ENCODE peak calls at places on chromosomes 2 and 18, in ten cellular contexts. G is activated gamma-delta T cell treated with anti-CD3 and anti-CD28 coated beads, Interleukin-2, amount 50 U/mL, for 16 hours; N is foreskin fibroblast; O is esophagus squamous epithelium; U is effector memory CD8-positive, alpha-beta T cell; D is neural progenitor cell; V is kidney tubule cell; Y is BJ; H is GM10248; W is activated CD4-positive, alpha-beta memory T cell treated with anti-CD3 and anti-CD28 coated beads for 36 hours. S is an unnamed sample.

GRCh38 chr18:63320690-63321265 is 1.2 kb upstream of the BCL2 start:
- DNase-seq in Y (no peak), D (peak), O (peak), W (peak), U (no peak), N (no peak), V (peak), G (no peak), H (peak), S (no peak)

GRCh38 chr2:218833023-218833609 is 1.5 kb upstream of the PRKAG3 start:
- DNase-seq in D (no peak), G (no peak), H (no peak), U (no peak), N (no peak), W (no peak), V (no peak), Y (no peak), O (no peak), S (no peak)

GRCh38 chr2:101823347-101823791 is 125.9 kb downstream of the MAP4K4 start:
- DNase-seq in W (peak), O (peak), N (peak), V (peak), U (peak), H (peak), Y (no peak), D (peak), G (peak), S (no peak)

GRCh38 chr2:33131108-33131507 is 184.4 kb downstream of the LTBP1 start:
- DNase-seq in Y (no peak), N (no peak), O (no peak), H (no peak), W (no peak), D (no peak), V (peak), G (no peak), U (no peak), S (no peak)

GRCh38 chr2:11406492-11407381 is 59.2 kb downstream of the E2F6 start:
- DNase-seq in V (peak), H (no peak), U (no peak), G (no peak), D (no peak), N (peak), W (no peak), O (no peak), Y (peak), S (no peak)

GRCh38 chr2:41932241-41933034 is 115.4 kb upstream of the PKDCC start:
- DNase-seq in N (peak), V (no peak), H (no peak), W (no peak), G (no peak), Y (no peak), U (no peak), D (no peak), O (peak), S (no peak)

GRCh38 chr2:72765997-72766609 is 59.7 kb downstream of the EXOC6B start:
- DNase-seq in V (no peak), Y (no peak), H (no peak), W (no peak), D (no peak), G (no peak), N (no peak), U (no peak), O (no peak), S (no peak)

GRCh38 chr2:179850188-179850587 is 11.2 kb downstream of the ZNF385B start:
- DNase-seq in Y (peak), H (no peak), D (no peak), U (no peak), V (peak), O (no peak), N (peak), G (no peak), W (no peak), S (no peak)

GRCh38 chr18:37430346-37431076 is 135.1 kb downstream of the CELF4 start:
- DNase-seq in N (no peak), U (no peak), Y (no peak), D (peak), H (no peak), O (no peak), W (no peak), V (no peak), G (no peak), S (no peak)

GRCh38 chr18:63440219-63440618 is 17.9 kb upstream of the VPS4B start:
- DNase-seq in D (no peak), Y (no peak), V (peak), H (no peak), W (no peak), U (no peak), G (no peak), O (no peak), N (peak), S (no peak)

GRCh38 chr2:212005077-212005671 is 533.4 kb downstream of the ERBB4 start:
- DNase-seq in V (peak), G (no peak), W (no peak), N (peak), H (peak), Y (no peak), O (no peak), U (no peak), D (peak), S (no peak)

GRCh38 chr2:54772110-54772509 is 48.6 kb downstream of the EML6 start:
- DNase-seq in G (no peak), U (no peak), Y (no peak), H (no peak), N (no peak), W (no peak), O (no peak), V (peak), D (no peak), S (no peak)

GRCh38 chr18:47100214-47100831 is 50.0 kb downstream of the HDHD2 start:
- DNase-seq in G (peak), O (no peak), V (peak), W (peak), H (peak), U (peak), N (peak), D (peak), Y (no peak), S (no peak)

GRCh38 chr2:152354909-152355308 is 19.9 kb downstream of the FMNL2 start:
- DNase-seq in W (no peak), U (no peak), V (no peak), H (no peak), O (no peak), G (no peak), Y (no peak), D (no peak), N (no peak), S (no peak)

GRCh38 chr2:15760232-15760890 is 168.7 kb downstream of the DDX1 start:
- DNase-seq in U (no peak), V (no peak), W (no peak), D (no peak), N (no peak), Y (no peak), G (no peak), O (no peak), H (no peak), S (no peak)

GRCh38 chr2:102620367-102620766 is 1.0 kb downstream of the SLC9A2 start:
- DNase-seq in G (no peak), O (no peak), N (no peak), V (peak), D (no peak), H (no peak), W (no peak), U (no peak), Y (no peak), S (no peak)

GRCh38 chr2:67503066-67503795 is 106.1 kb downstream of the ETAA1 start:
- DNase-seq in V (peak), O (no peak), W (no peak), N (peak), Y (peak), D (no peak), H (no peak), U (no peak), G (no peak), S (peak)

GRCh38 chr18:6269933-6270332 is 144.8 kb downstream of the L3MBTL4 start:
- DNase-seq in D (no peak), H (no peak), G (no peak), W (no peak), N (no peak), Y (no peak), V (no peak), O (no peak), U (no peak), S (no peak)

GRCh38 chr2:204776781-204777559 is 231.7 kb downstream of the PARD3B start:
- DNase-seq in G (no peak), H (no peak), V (no peak), D (no peak), W (no peak), Y (no peak), U (no peak), O (no peak), N (peak), S (no peak)

GRCh38 chr2:99488587-99488998 is 1.2 kb downstream of the REV1 start:
- DNase-seq in H (peak), O (no peak), W (no peak), U (no peak), Y (no peak), G (no peak), N (no peak), D (no peak), V (peak), S (no peak)

GRCh38 chr2:28527196-28527595 is 31.3 kb downstream of the PLB1 start:
- DNase-seq in U (no peak), O (no peak), N (no peak), G (no peak), W (no peak), V (no peak), H (no peak), D (no peak), Y (no peak), S (no peak)

GRCh38 chr2:64204006-64204632 is 59.9 kb upstream of the PELI1 start:
- DNase-seq in W (peak), O (no peak), H (peak), N (no peak), V (peak), D (no peak), U (no peak), G (peak), Y (no peak), S (no peak)

GRCh38 chr2:37887286-37887685 is 37.8 kb upstream of the RMDN2 start:
- DNase-seq in Y (no peak), U (no peak), N (no peak), W (no peak), V (no peak), H (no peak), G (no peak), D (no peak), O (no peak), S (no peak)

GRCh38 chr2:12205086-12205485 is 458.7 kb downstream of the LPIN1 start:
- DNase-seq in Y (no peak), N (no peak), D (no peak), W (no peak), U (no peak), H (no peak), O (no peak), G (no peak), V (no peak), S (no peak)

GRCh38 chr18:34098109-34098508 is 126.6 kb downstream of the NOL4 start:
- DNase-seq in U (no peak), N (no peak), W (no peak), Y (no peak), H (no peak), O (no peak), V (no peak), G (no peak), D (peak), S (no peak)

GRCh38 chr18:47775961-47776360 is 154.5 kb downstream of the SMAD2 start:
- DNase-seq in H (no peak), O (no peak), N (no peak), V (no peak), W (no peak), U (no peak), G (no peak), D (no peak), Y (no peak), S (no peak)

GRCh38 chr2:7744827-7745226 is 827.6 kb downstream of the RNF144A start:
- DNase-seq in H (no peak), G (peak), N (no peak), W (peak), U (peak), D (no peak), O (no peak), Y (no peak), V (no peak), S (no peak)

GRCh38 chr2:69604026-69604678 is 39.4 kb downstream of the AAK1 start:
- DNase-seq in V (peak), O (no peak), Y (no peak), U (no peak), D (no peak), H (no peak), N (no peak), W (no peak), G (no peak), S (no peak)

GRCh38 chr2:74005786-74006185 is 21.1 kb downstream of the TET3 start:
- DNase-seq in O (no peak), V (no peak), D (no peak), G (no peak), W (no peak), U (no peak), Y (no peak), N (no peak), H (no peak), S (no peak)

GRCh38 chr2:71545572-71546274 is 92.4 kb downstream of the DYSF start:
- DNase-seq in V (peak), G (peak), D (peak), N (peak), Y (no peak), W (peak), O (no peak), U (peak), H (peak), S (peak)

GRCh38 chr18:3211236-3211992 is 8.4 kb downstream of the MYOM1 start:
- DNase-seq in O (no peak), Y (no peak), U (no peak), V (peak), H (no peak), D (no peak), W (no peak), G (no peak), N (peak), S (no peak)

GRCh38 chr2:240818543-240819403 is 1.2 kb downstream of the KIF1A start:
- DNase-seq in O (no peak), D (peak), Y (no peak), U (no peak), V (no peak), N (no peak), W (no peak), G (no peak), H (no peak), S (peak)

GRCh38 chr2:64479259-64480198 is 25.6 kb downstream of the LGALSL start:
- DNase-seq in G (no peak), O (no peak), W (no peak), N (no peak), Y (no peak), H (no peak), V (no peak), D (no peak), U (no peak), S (no peak)

GRCh38 chr18:57771183-57771582 is 31.9 kb downstream of the ATP8B1 start:
- DNase-seq in D (no peak), H (no peak), G (no peak), O (no peak), V (peak), N (no peak), U (no peak), W (no peak), Y (no peak), S (no peak)

GRCh38 chr18:79531386-79531785 is 135.7 kb downstream of the NFATC1 start:
- DNase-seq in O (no peak), V (no peak), W (no peak), N (no peak), G (no peak), D (no peak), Y (no peak), H (no peak), U (no peak), S (peak)

GRCh38 chr2:201779996-201780673 is 598 bp downstream of the ALS2 start:
- DNase-seq in V (peak), Y (no peak), D (no peak), W (no peak), O (no peak), N (no peak), H (peak), G (no peak), U (no peak), S (no peak)

GRCh38 chr2:239684271-239684670 is 283.5 kb upstream of the HDAC4 start:
- DNase-seq in H (no peak), G (no peak), O (no peak), V (no peak), U (no peak), Y (no peak), D (no peak), W (no peak), N (no peak), S (no peak)

GRCh38 chr18:49612515-49613033 is 50.7 kb downstream of the LIPG start:
- DNase-seq in D (peak), N (no peak), U (no peak), Y (no peak), V (peak), O (no peak), H (peak), W (no peak), G (no peak), S (no peak)

S was measured in RWPE2.